ENCODE peak calls at places on chromosomes 4 and X, in five cellular contexts. M is coronary artery, Q is Calu3, P is cardiac fibroblast, W is IMR-90. E is an unnamed sample.

GRCh38 chr4:108690738-108691137 is 40.3 kb downstream of the OSTC start:
- DNase-seq in M (no peak), P (peak; percentile 17), W (no peak), Q (no peak), E (no peak)

GRCh38 chr4:151599876-151600275 is 160.9 kb downstream of the GATB start:
- DNase-seq in P (no peak), W (peak; percentile 3), Q (no peak), M (no peak), E (no peak)

GRCh38 chr4:1348746-1349145 is 1.7 kb downstream of the UVSSA start:
- DNase-seq in M (no peak), W (no peak), Q (no peak), P (no peak), E (no peak)

GRCh38 chr4:54941994-54942552 is 183.3 kb downstream of the KDR start:
- DNase-seq in P (peak; percentile 22), M (no peak), W (no peak), Q (no peak), E (no peak)

GRCh38 chr4:72997409-72997808 is 72.1 kb downstream of the COX18 start:
- DNase-seq in P (peak; percentile 4), Q (peak; percentile 3), M (no peak), W (peak; percentile 11), E (no peak)

GRCh38 chr4:85677286-85677685 is 202.3 kb downstream of the ARHGAP24 start:
- DNase-seq in Q (no peak), W (no peak), P (peak; percentile 33), M (no peak), E (no peak)

GRCh38 chr4:106584590-106584989 is 216.0 kb upstream of the GIMD1 start:
- DNase-seq in M (no peak), W (peak; percentile 6), P (no peak), Q (no peak), E (no peak)

GRCh38 chr4:33837043-33837442 is 2407.3 kb downstream of the ARAP2 start:
- DNase-seq in W (peak; percentile 80), Q (no peak), P (peak; percentile 78), M (no peak), E (no peak)

GRCh38 chr4:109925396-109925795 is 12.7 kb downstream of the EGF start:
- DNase-seq in M (no peak), Q (no peak), W (no peak), P (no peak), E (no peak)

GRCh38 chr4:68175562-68176155 is 46.0 kb upstream of the TMPRSS11F start:
- DNase-seq in W (peak; percentile 51), M (no peak), P (peak; percentile 71), Q (peak; percentile 53), E (no peak)

GRCh38 chrX:31656013-31656412 is 584.2 kb upstream of the FTHL17 start:
- DNase-seq in P (peak; percentile 39), Q (no peak), W (peak; percentile 47), M (no peak), E (no peak)

GRCh38 chr4:6154875-6155274 is 45.5 kb downstream of the JAKMIP1 start:
- DNase-seq in M (no peak), Q (no peak), W (no peak), P (no peak), E (no peak)

GRCh38 chr4:167986044-167986443 is 106.3 kb upstream of the ANXA10 start:
- DNase-seq in P (no peak), Q (no peak), W (no peak), M (no peak), E (no peak)

GRCh38 chrX:70452143-70452733 is 7.6 kb downstream of the DLG3 start:
- DNase-seq in P (peak; percentile 53), Q (peak; percentile 83), M (no peak), W (peak; percentile 17), E (peak; percentile 64)

DNA sequence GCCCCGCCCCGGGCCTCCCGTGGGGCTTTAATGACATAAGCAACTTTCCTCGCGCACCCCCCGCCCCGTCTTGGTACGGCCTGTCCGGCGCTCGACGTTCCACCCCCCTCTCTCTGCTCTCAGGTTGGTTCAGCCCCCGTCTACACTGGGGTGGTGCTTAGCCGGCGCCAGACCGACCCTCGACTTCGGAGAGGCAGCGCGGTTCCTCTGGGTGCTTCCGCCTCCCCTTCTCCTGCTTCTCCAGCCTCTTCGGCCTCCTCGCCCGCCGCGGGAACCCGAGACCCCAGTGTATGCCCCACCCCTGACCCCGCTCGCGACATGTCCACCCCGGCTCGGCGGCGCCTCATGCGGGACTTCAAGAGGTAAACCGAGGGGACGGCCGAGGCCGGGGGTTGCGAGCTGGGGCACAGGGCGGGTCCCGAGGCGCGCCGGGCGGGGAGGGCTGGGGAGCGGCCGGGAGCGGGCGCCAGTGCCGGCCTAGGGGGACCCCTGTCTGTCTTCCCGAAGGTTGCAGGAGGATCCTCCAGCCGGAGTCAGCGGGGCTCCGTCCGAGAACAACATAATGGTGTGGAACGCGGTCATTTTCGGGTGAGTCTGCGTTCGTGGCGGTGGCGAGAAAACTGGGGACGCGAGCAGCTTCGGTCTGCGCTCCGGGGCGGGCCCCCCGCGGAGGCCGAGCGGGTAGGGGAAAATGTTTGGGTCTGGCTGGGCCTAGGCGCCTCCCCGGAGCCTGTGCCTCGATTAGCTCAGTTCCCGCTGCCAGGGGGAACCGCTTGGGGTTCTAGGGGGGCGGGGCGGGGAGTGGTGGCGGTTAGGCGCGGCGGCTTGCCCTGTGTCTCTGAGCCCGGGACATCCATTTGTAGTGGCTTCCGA is at the start of gene UBE2A:
- DNase-seq in W (peak; percentile 87), P (peak; percentile 96), Q (peak; percentile 93), M (peak; percentile 90), E (peak; percentile 90)
- TF ChIP-seq CTCF in W (peak; percentile 38), P (peak; percentile 29), Q (no peak), M (peak; percentile 29), E (peak; percentile 16)

GRCh38 chr4:132818091-132818490 is 331.0 kb upstream of the PCDH10 start:
- DNase-seq in P (no peak), Q (no peak), W (no peak), M (no peak), E (no peak)
- TF ChIP-seq CTCF in P (no peak), Q (no peak), W (no peak), M (no peak), E (no peak)

GRCh38 chr4:134632056-134632455 is 430.5 kb upstream of the PABPC4L start:
- DNase-seq in P (no peak), M (no peak), Q (no peak), W (no peak), E (no peak)
- TF ChIP-seq CTCF in P (no peak), M (no peak), Q (no peak), W (no peak), E (no peak)

GRCh38 chrX:101362757-101363156 is 14.2 kb upstream of the TIMM8A start:
- DNase-seq in P (no peak), W (no peak), Q (no peak), M (no peak), E (no peak)
- TF ChIP-seq CTCF in P (no peak), W (no peak), Q (no peak), M (no peak), E (no peak)

GRCh38 chr4:102263024-102263787 is 82.1 kb downstream of the SLC39A8 start:
- DNase-seq in P (peak; percentile 54), M (no peak), Q (peak; percentile 6), W (peak; percentile 28), E (no peak)
- TF ChIP-seq CTCF in P (peak; percentile 51), M (no peak), Q (peak; percentile 13), W (peak; percentile 49), E (peak; percentile 18)

GRCh38 chrX:12950851-12951589 is 23.9 kb upstream of the TMSB4X start:
- DNase-seq in W (no peak), M (no peak), P (peak; percentile 26), Q (peak; percentile 55), E (peak; percentile 39)
- TF ChIP-seq CTCF in W (peak; percentile 26), M (no peak), P (peak; percentile 7), Q (no peak), E (peak; percentile 28)

DNA sequence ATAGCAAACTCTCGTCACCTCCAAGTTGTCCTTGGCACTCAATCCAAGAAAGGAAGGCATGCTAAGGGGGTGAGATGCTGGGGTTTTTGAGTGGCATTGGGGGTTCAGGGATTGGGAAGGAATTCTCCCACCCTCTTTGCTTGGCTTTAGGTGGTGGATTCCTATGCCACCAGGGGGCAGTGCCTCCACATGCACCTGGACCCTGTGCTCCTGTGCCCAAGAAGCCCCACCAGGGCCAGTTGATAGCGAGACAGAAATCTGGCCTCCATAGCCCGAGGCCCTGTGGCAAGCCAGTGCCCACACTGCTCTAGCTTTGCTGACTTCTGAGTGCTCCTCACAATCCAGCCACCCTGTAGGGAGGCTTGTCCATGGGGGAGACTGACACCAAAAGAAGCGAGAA is 2.0 kb upstream of the FATE1 start:
- DNase-seq in M (no peak), W (no peak), Q (peak; percentile 62), P (peak; percentile 13), E (no peak)
- TF ChIP-seq CTCF in M (no peak), W (peak; percentile 25), Q (peak; percentile 56), P (peak; percentile 28), E (peak; percentile 32)

E was measured in stomach.